ENCODE peak calls at places on chromosomes 16 and 17, in four cellular contexts. E is fibroblast of villous mesenchyme, N is coronary artery, H is choroid plexus epithelial cell. X is an unnamed sample.

GRCh38 chr17:80878876-80879722 is 112.5 kb upstream of the CHMP6 start:
- DNase-seq in H (no peak), E (no peak), N (no peak), X (no peak)

GRCh38 chr16:27269300-27270150 is 953 bp upstream of the NSMCE1 start:
- DNase-seq in H (no peak), E (no peak), N (no peak), X (no peak)

GRCh38 chr17:31935512-31935911 is 1.3 kb upstream of the SUZ12 start:
- DNase-seq in N (no peak), H (no peak), E (no peak), X (no peak)

GRCh38 chr16:21184834-21185233 is 26.4 kb downstream of the LDAF1 start:
- DNase-seq in E (no peak), H (no peak), N (no peak), X (peak; percentile 57)

GRCh38 chr16:74073471-74073870 is 223.1 kb upstream of the PSMD7 start:
- DNase-seq in E (peak; percentile 13), H (no peak), N (no peak), X (peak; percentile 64)

GRCh38 chr16:89017956-89018604 is 41.1 kb upstream of the CBFA2T3 start:
- DNase-seq in E (no peak), N (no peak), H (no peak), X (peak; percentile 2)

GRCh38 chr16:68503334-68503733 is 35.8 kb upstream of the ZFP90 start:
- DNase-seq in H (no peak), E (no peak), N (no peak), X (peak; percentile 28)

GRCh38 chr17:81934098-81934757 is 2.9 kb downstream of the PYCR1 start:
- DNase-seq in E (no peak), H (no peak), N (no peak), X (no peak)

GRCh38 chr16:16073884-16074781 is 124.7 kb downstream of the ABCC1 start:
- DNase-seq in H (peak; percentile 97), N (no peak), E (peak; percentile 83), X (peak; percentile 46)

GRCh38 chr16:88303890-88304819 is 78.6 kb upstream of the ZNF469 start:
- DNase-seq in N (peak; percentile 85), H (peak; percentile 96), E (peak; percentile 96), X (peak; percentile 95)

GRCh38 chr16:59198487-59198886 is 464.4 kb upstream of the GOT2 start:
- DNase-seq in N (no peak), E (no peak), H (no peak), X (no peak)

GRCh38 chr17:68601565-68602266 is 549 bp upstream of the FAM20A start:
- DNase-seq in E (no peak), H (no peak), N (no peak), X (no peak)

GRCh38 chr16:38941-39892 is 14.2 kb downstream of the POLR3K start:
- DNase-seq in H (no peak), E (no peak), N (no peak), X (no peak)

GRCh38 chr16:8588703-8589292 is 1.5 kb downstream of the TMEM114 start:
- DNase-seq in N (no peak), E (no peak), H (no peak), X (no peak)

GRCh38 chr17:31596382-31597323 is 205.2 kb downstream of the RAB11FIP4 start:
- DNase-seq in E (peak; percentile 95), N (peak; percentile 96), H (peak; percentile 96), X (peak; percentile 97)

GRCh38 chr16:85090166-85090565 is 22.1 kb downstream of the CIBAR2 start:
- DNase-seq in H (no peak), N (no peak), E (no peak), X (no peak)

GRCh38 chr17:58268326-58268725 is 12.4 kb downstream of the MPO start:
- DNase-seq in N (no peak), E (no peak), H (no peak), X (no peak)

GRCh38 chr17:17388657-17389496 is 85.7 kb downstream of the NT5M start:
- DNase-seq in E (no peak), H (no peak), N (no peak), X (no peak)

GRCh38 chr17:71180801-71181385 is 939.9 kb upstream of the SOX9 start:
- DNase-seq in N (no peak), E (peak; percentile 74), H (peak; percentile 89), X (peak; percentile 60)

GRCh38 chr16:82088483-82088882 is 53.4 kb downstream of the HSD17B2 start:
- DNase-seq in E (peak; percentile 74), H (no peak), N (no peak), X (no peak)

GRCh38 chr16:75263963-75264445 is 12.6 kb upstream of the BCAR1 start:
- DNase-seq in N (peak; percentile 84), E (no peak), H (no peak), X (peak; percentile 49)

GRCh38 chr17:16241906-16242399 is 24.9 kb downstream of the PIGL start:
- DNase-seq in E (no peak), N (no peak), H (no peak), X (no peak)

GRCh38 chr17:57195790-57196460 is 60.4 kb upstream of the MSI2 start:
- DNase-seq in H (peak; percentile 39), N (no peak), E (no peak), X (peak; percentile 60)

GRCh38 chr16:88593489-88593888 is 23.3 kb downstream of the ZC3H18 start:
- DNase-seq in H (no peak), E (no peak), N (no peak), X (no peak)

GRCh38 chr16:83971165-83972130 is 3.4 kb downstream of the NECAB2 start:
- DNase-seq in N (no peak), H (no peak), E (no peak), X (no peak)

GRCh38 chr17:35947156-35947585 is 3.7 kb upstream of the LYZL6 start:
- DNase-seq in H (peak; percentile 65), E (peak; percentile 28), N (no peak), X (peak; percentile 32)

DNA sequence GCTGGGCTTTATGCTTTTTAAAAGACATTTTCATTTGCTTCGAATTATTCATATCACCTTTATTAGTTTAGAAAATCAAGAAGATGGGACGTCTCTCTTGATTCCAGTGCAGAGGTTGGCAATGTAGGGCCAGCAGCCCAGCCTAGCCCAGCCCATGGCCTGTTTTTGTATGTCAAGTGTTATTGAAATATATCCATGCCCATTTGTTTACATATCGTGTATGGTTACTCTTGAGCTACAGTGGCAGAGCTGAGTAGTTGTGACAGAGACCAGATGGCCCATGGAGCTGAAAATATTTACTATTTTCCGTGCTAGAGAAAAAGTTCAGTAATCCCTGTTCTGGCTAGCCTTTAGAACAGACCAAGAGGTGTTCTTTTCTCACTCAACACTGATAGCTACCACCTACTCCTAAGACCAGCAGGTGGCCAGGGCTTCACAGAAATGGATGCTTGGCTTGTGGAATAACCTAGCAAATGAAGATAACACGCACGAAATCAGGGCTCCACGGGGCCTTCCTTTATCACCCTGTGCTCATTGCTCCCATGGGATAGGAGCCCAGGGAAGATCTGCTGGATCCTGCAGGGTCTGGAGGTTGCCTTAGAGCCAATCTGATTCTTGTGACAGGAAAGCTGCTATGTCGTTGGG is 123.2 kb upstream of the ANKFN1 start:
- DNase-seq in N (no peak), H (no peak), E (no peak), X (no peak)
- TF ChIP-seq CTCF in N (no peak), H (no peak), E (no peak), X (no peak)

GRCh38 chr16:55014022-55014421 is 83.4 kb downstream of the IRX5 start:
- DNase-seq in N (no peak), E (no peak), H (no peak), X (no peak)

GRCh38 chr16:55012362-55012761 is 81.7 kb downstream of the IRX5 start:
- DNase-seq in N (peak; percentile 9), E (no peak), H (no peak), X (no peak)

GRCh38 chr16:55018881-55019280 is 88.2 kb downstream of the IRX5 start:
- DNase-seq in E (no peak), N (peak; percentile 45), H (no peak), X (no peak)

GRCh38 chr16:55012793-55013192 is 82.1 kb downstream of the IRX5 start:
- DNase-seq in N (peak; percentile 29), H (no peak), E (no peak), X (no peak)

GRCh38 chr16:55015181-55015913 is 84.7 kb downstream of the IRX5 start:
- DNase-seq in E (no peak), H (no peak), N (no peak), X (no peak)
- H3K4me3 ChIP-seq in E (no peak overlapping the region), H (no peak overlapping the region), N (no peak overlapping the region), X (no peak overlapping the region)

GRCh38 chr17:2090804-2091534 is 36.1 kb downstream of the HIC1 start:
- DNase-seq in E (peak; percentile 97), N (no peak), H (peak; percentile 96), X (peak; percentile 97)
- TF ChIP-seq CTCF in E (peak; percentile 53), N (no peak), H (peak; percentile 68), X (peak; percentile 54)

DNA sequence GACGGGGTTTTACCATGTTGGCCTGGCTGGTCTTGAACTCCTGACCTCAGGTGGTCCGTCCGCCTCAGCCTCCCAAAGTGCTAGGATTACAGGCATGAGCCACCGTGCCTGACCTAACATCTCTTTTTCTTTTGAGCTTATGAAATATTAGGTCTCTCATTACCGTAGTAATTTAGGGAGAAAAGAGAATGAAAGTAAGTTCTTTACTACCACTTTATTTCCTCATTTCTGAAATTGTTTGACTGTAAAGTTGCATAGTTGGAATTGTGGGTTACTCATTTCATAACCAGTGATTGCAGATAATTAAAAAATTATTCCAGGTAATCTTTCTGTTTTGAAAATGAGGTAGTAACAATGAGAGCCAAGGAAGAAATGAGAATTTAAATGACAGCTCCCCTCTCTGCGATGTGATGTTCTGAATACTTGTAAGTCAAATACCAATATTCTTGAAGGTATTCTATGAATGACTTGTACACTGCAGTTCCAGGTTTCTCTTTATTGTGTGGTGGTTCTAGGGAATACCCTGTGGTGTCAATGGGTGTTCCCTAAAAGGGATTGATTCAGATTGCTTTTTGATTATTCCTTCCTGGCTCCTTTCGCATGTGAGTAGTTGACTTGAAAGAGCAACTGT is 28.3 kb downstream of the MAP2K4 start:
- DNase-seq in N (no peak), E (no peak), H (no peak), X (no peak)
- H3K4me3 ChIP-seq in N (no peak overlapping the region), E (no peak overlapping the region), H (no peak overlapping the region), X (no peak overlapping the region)

GRCh38 chr17:75855310-75856061 is at the start of gene WBP2:
- DNase-seq in H (peak; percentile 100), N (peak; percentile 100), E (peak; percentile 100), X (peak; percentile 100)

GRCh38 chr17:75853410-75853809 is 1.7 kb downstream of the WBP2 start:
- DNase-seq in H (peak; percentile 78), E (peak; percentile 82), N (no peak), X (peak; percentile 63)

GRCh38 chr17:75854881-75855309 is 240 bp downstream of the WBP2 start:
- DNase-seq in E (no peak), N (no peak), H (no peak), X (no peak)

GRCh38 chr17:75854111-75854748 is 905 bp downstream of the WBP2 start:
- DNase-seq in N (no peak), H (peak; percentile 75), E (peak; percentile 78), X (peak; percentile 73)

DNA sequence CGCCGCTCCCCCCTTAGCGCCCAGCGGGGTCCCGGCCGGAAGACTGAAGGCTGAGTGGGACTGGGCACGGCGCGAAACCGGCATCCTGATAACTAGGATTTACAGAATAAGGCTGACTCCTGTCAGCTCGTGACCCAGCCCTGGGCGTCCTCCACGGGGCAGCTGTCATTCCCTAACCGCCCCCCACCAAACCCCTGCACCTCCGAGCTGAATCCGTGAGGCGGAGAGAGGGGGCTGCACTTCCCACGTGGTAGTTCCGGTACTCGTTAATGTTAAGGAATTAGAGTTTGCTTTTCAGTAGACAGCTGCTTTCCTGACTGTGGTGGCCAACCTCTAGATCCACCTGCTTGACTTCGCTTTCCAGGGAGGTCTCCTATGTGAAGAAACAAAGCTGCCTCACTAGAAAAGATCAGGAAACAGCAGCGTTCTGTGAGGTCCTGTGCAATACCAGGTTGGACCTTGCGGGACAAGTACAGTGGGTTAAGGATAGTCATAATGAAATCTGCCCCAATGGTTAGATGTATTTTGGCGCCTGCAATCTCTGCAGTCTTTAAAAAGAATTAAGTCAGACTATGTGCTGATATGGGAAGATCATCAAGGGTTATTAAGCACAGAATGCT is 1.0 kb upstream of the WBP2 start:
- DNase-seq in E (no peak), H (peak; percentile 46), N (no peak), X (no peak)
- TF ChIP-seq CTCF in E (no peak), H (no peak), N (no peak), X (no peak)